ENCODE peak calls at places on chromosome 20, in eight cellular contexts. J is NCI-H1092 treated with DMSO at 0.1 percent for 48 hours; B is T-helper 1 cell; O is H9; C is nephron progenitor cell; S is activated CD4-positive, alpha-beta T cell treated with anti-CD3 and anti-CD28 coated beads, Interleukin-2, amount 50 U/mL, for 1 hour; Q is activated CD8-positive, alpha-beta T cell treated with anti-CD3 and anti-CD28 coated beads for 36 hours; D is activated naive CD4-positive, alpha-beta T cell treated with anti-CD3 and anti-CD28 coated beads, Interleukin-2, amount 10 ng/mL, durations not matched to agents 7 days and 5 days. U is an unnamed sample.

GRCh38 chr20:49435639-49436038 is 46.8 kb downstream of the KCNB1 start:
- DNase-seq in J (no peak), B (no peak), C (no peak), D (no peak), O (peak; percentile 42), Q (no peak), S (no peak), U (no peak)

GRCh38 chr20:46954490-46955038 is 59.9 kb downstream of the EYA2 start:
- DNase-seq in Q (no peak), S (no peak), D (no peak), C (no peak), J (no peak), O (no peak), B (no peak), U (no peak)

GRCh38 chr20:43844778-43845614 is 69.7 kb upstream of the TOX2 start:
- DNase-seq in S (no peak), C (no peak), O (no peak), D (no peak), Q (peak; percentile 15), J (no peak), B (no peak), U (no peak)

GRCh38 chr20:34920055-34920454 is 35.6 kb downstream of the GSS start:
- DNase-seq in S (no peak), J (no peak), C (no peak), Q (no peak), D (no peak), B (no peak), O (no peak), U (no peak)

GRCh38 chr20:19823971-19824370 is 65.9 kb downstream of the RIN2 start:
- DNase-seq in J (no peak), Q (no peak), C (peak; percentile 27), B (no peak), D (no peak), S (no peak), O (no peak), U (no peak)

GRCh38 chr20:22719250-22719649 is 134.9 kb upstream of the FOXA2 start:
- DNase-seq in B (no peak), Q (no peak), J (no peak), D (no peak), O (no peak), S (no peak), C (no peak), U (no peak)

GRCh38 chr20:43955244-43956191 is 40.9 kb downstream of the TOX2 start:
- DNase-seq in J (no peak), B (no peak), C (no peak), S (peak; percentile 42), O (no peak), D (peak; percentile 49), Q (peak; percentile 73), U (no peak)

GRCh38 chr20:11499235-11499634 is 418.5 kb upstream of the BTBD3 start:
- DNase-seq in O (no peak), J (no peak), S (no peak), Q (no peak), B (no peak), D (no peak), C (no peak), U (no peak)

GRCh38 chr20:40991181-40991889 is 37.3 kb upstream of the TOP1 start:
- DNase-seq in O (no peak), B (no peak), J (no peak), S (no peak), Q (peak; percentile 46), C (no peak), D (peak; percentile 36), U (no peak)

GRCh38 chr20:62943396-62943795 is 5.4 kb downstream of the GID8 start:
- DNase-seq in Q (no peak), D (no peak), C (no peak), B (no peak), S (no peak), O (no peak), J (no peak), U (no peak)

GRCh38 chr20:43916073-43916874 is 1.6 kb downstream of the TOX2 start:
- DNase-seq in Q (peak; percentile 53), O (no peak), D (no peak), B (no peak), S (peak; percentile 11), C (peak; percentile 49), J (no peak), U (no peak)